ENCODE peak calls at places on chromosomes 5 and 9, in eight cellular contexts. One of them, this sample, is unnamed.

GRCh38 chr9:135478858-135479468 is 619 bp upstream of the PPP1R26 start:
- DNase-seq in activated T-cell treated with anti-CD3 and anti-CD28 coated beads for 4 hours: no peak
- DNase-seq in T-helper 9 cell: no peak
- DNase-seq in NCI-H1105: no peak
- DNase-seq in PC-3: peak
- DNase-seq in A549: peak
- DNase-seq in T-helper 1 cell: no peak
- DNase-seq in ovary: peak
- DNase-seq in this sample: no peak

GRCh38 chr5:96431376-96432244 is 1.4 kb downstream of the PCSK1 start:
- DNase-seq in activated T-cell treated with anti-CD3 and anti-CD28 coated beads for 4 hours: no peak
- DNase-seq in T-helper 9 cell: no peak
- DNase-seq in NCI-H1105: peak
- DNase-seq in PC-3: no peak
- DNase-seq in A549: no peak
- DNase-seq in T-helper 1 cell: no peak
- DNase-seq in ovary: no peak
- DNase-seq in this sample: no peak

GRCh38 chr9:86075132-86075807 is 24.1 kb downstream of the GOLM1 start:
- DNase-seq in activated T-cell treated with anti-CD3 and anti-CD28 coated beads for 4 hours: no peak
- DNase-seq in T-helper 9 cell: no peak
- DNase-seq in NCI-H1105: no peak
- DNase-seq in PC-3: no peak
- DNase-seq in A549: no peak
- DNase-seq in T-helper 1 cell: no peak
- DNase-seq in ovary: no peak
- DNase-seq in this sample: no peak

GRCh38 chr5:17248999-17249634 is 31.7 kb downstream of the BASP1 start:
- DNase-seq in activated T-cell treated with anti-CD3 and anti-CD28 coated beads for 4 hours: no peak
- DNase-seq in T-helper 9 cell: no peak
- DNase-seq in NCI-H1105: no peak
- DNase-seq in PC-3: peak
- DNase-seq in A549: peak
- DNase-seq in T-helper 1 cell: no peak
- DNase-seq in ovary: no peak
- DNase-seq in this sample: no peak

GRCh38 chr9:34650816-34651215 is 1.2 kb upstream of the IL11RA start:
- DNase-seq in activated T-cell treated with anti-CD3 and anti-CD28 coated beads for 4 hours: no peak
- DNase-seq in T-helper 9 cell: no peak
- DNase-seq in NCI-H1105: no peak
- DNase-seq in PC-3: no peak
- DNase-seq in A549: no peak
- DNase-seq in T-helper 1 cell: no peak
- DNase-seq in ovary: peak
- DNase-seq in this sample: no peak

GRCh38 chr9:70413427-70413797 is 1.0 kb downstream of the KLF9 start:
- DNase-seq in activated T-cell treated with anti-CD3 and anti-CD28 coated beads for 4 hours: no peak
- DNase-seq in T-helper 9 cell: peak
- DNase-seq in NCI-H1105: peak
- DNase-seq in PC-3: no peak
- DNase-seq in A549: no peak
- DNase-seq in T-helper 1 cell: peak
- DNase-seq in ovary: no peak
- DNase-seq in this sample: peak

GRCh38 chr5:74865799-74866652 is at the start of gene FAM169A:
- DNase-seq in activated T-cell treated with anti-CD3 and anti-CD28 coated beads for 4 hours: peak
- DNase-seq in T-helper 9 cell: peak
- DNase-seq in NCI-H1105: peak
- DNase-seq in PC-3: peak
- DNase-seq in A549: peak
- DNase-seq in T-helper 1 cell: peak
- DNase-seq in ovary: peak
- DNase-seq in this sample: peak

GRCh38 chr5:86465052-86465838 is 152.5 kb upstream of the COX7C start:
- DNase-seq in activated T-cell treated with anti-CD3 and anti-CD28 coated beads for 4 hours: no peak
- DNase-seq in T-helper 9 cell: no peak
- DNase-seq in NCI-H1105: no peak
- DNase-seq in PC-3: no peak
- DNase-seq in A549: no peak
- DNase-seq in T-helper 1 cell: no peak
- DNase-seq in ovary: no peak
- DNase-seq in this sample: no peak

GRCh38 chr9:6634441-6634840 is 11.1 kb downstream of the GLDC start:
- DNase-seq in activated T-cell treated with anti-CD3 and anti-CD28 coated beads for 4 hours: no peak
- DNase-seq in T-helper 9 cell: no peak
- DNase-seq in NCI-H1105: no peak
- DNase-seq in PC-3: no peak
- DNase-seq in A549: no peak
- DNase-seq in T-helper 1 cell: no peak
- DNase-seq in ovary: no peak
- DNase-seq in this sample: no peak

GRCh38 chr9:19999491-20000057 is 210.7 kb upstream of the SLC24A2 start:
- DNase-seq in activated T-cell treated with anti-CD3 and anti-CD28 coated beads for 4 hours: no peak
- DNase-seq in T-helper 9 cell: no peak
- DNase-seq in NCI-H1105: no peak
- DNase-seq in PC-3: peak
- DNase-seq in A549: no peak
- DNase-seq in T-helper 1 cell: no peak
- DNase-seq in ovary: no peak
- DNase-seq in this sample: no peak

GRCh38 chr5:167587768-167588167 is 703.7 kb upstream of the WWC1 start:
- DNase-seq in activated T-cell treated with anti-CD3 and anti-CD28 coated beads for 4 hours: no peak
- DNase-seq in T-helper 9 cell: no peak
- DNase-seq in NCI-H1105: no peak
- DNase-seq in PC-3: peak
- DNase-seq in A549: peak
- DNase-seq in T-helper 1 cell: no peak
- DNase-seq in ovary: no peak
- DNase-seq in this sample: no peak

GRCh38 chr5:161263186-161263585 is 283.3 kb downstream of the GABRB2 start:
- DNase-seq in activated T-cell treated with anti-CD3 and anti-CD28 coated beads for 4 hours: no peak
- DNase-seq in T-helper 9 cell: no peak
- DNase-seq in NCI-H1105: no peak
- DNase-seq in PC-3: no peak
- DNase-seq in A549: no peak
- DNase-seq in T-helper 1 cell: no peak
- DNase-seq in ovary: no peak
- DNase-seq in this sample: no peak

GRCh38 chr5:113293613-113294340 is 141.0 kb downstream of the TSSK1B start:
- DNase-seq in activated T-cell treated with anti-CD3 and anti-CD28 coated beads for 4 hours: no peak
- DNase-seq in T-helper 9 cell: no peak
- DNase-seq in NCI-H1105: no peak
- DNase-seq in PC-3: peak
- DNase-seq in A549: no peak
- DNase-seq in T-helper 1 cell: no peak
- DNase-seq in ovary: peak
- DNase-seq in this sample: no peak

GRCh38 chr5:16570121-16570815 is 46.5 kb downstream of the RETREG1 start:
- DNase-seq in activated T-cell treated with anti-CD3 and anti-CD28 coated beads for 4 hours: no peak
- DNase-seq in T-helper 9 cell: no peak
- DNase-seq in NCI-H1105: no peak
- DNase-seq in PC-3: peak
- DNase-seq in A549: no peak
- DNase-seq in T-helper 1 cell: no peak
- DNase-seq in ovary: no peak
- DNase-seq in this sample: no peak

GRCh38 chr9:127138444-127138843 is 16.0 kb upstream of the ANGPTL2 start:
- DNase-seq in activated T-cell treated with anti-CD3 and anti-CD28 coated beads for 4 hours: no peak
- DNase-seq in T-helper 9 cell: no peak
- DNase-seq in NCI-H1105: no peak
- DNase-seq in PC-3: no peak
- DNase-seq in A549: no peak
- DNase-seq in T-helper 1 cell: no peak
- DNase-seq in ovary: peak
- DNase-seq in this sample: no peak

GRCh38 chr9:122195875-122196274 is 32.9 kb downstream of the LHX6 start:
- DNase-seq in activated T-cell treated with anti-CD3 and anti-CD28 coated beads for 4 hours: no peak
- DNase-seq in T-helper 9 cell: no peak
- DNase-seq in NCI-H1105: no peak
- DNase-seq in PC-3: no peak
- DNase-seq in A549: no peak
- DNase-seq in T-helper 1 cell: no peak
- DNase-seq in ovary: no peak
- DNase-seq in this sample: no peak

GRCh38 chr9:94826044-94826443 is 99.5 kb downstream of the AOPEP start:
- DNase-seq in activated T-cell treated with anti-CD3 and anti-CD28 coated beads for 4 hours: no peak
- DNase-seq in T-helper 9 cell: no peak
- DNase-seq in NCI-H1105: no peak
- DNase-seq in PC-3: no peak
- DNase-seq in A549: no peak
- DNase-seq in T-helper 1 cell: no peak
- DNase-seq in ovary: no peak
- DNase-seq in this sample: no peak

GRCh38 chr5:172869734-172870133 is 35.7 kb downstream of the ERGIC1 start:
- DNase-seq in activated T-cell treated with anti-CD3 and anti-CD28 coated beads for 4 hours: no peak
- DNase-seq in T-helper 9 cell: no peak
- DNase-seq in NCI-H1105: no peak
- DNase-seq in PC-3: no peak
- DNase-seq in A549: no peak
- DNase-seq in T-helper 1 cell: no peak
- DNase-seq in ovary: no peak
- DNase-seq in this sample: no peak

GRCh38 chr5:96870094-96871021 is 5.9 kb upstream of the ERAP2 start:
- DNase-seq in activated T-cell treated with anti-CD3 and anti-CD28 coated beads for 4 hours: no peak
- DNase-seq in T-helper 9 cell: no peak
- DNase-seq in NCI-H1105: no peak
- DNase-seq in PC-3: peak
- DNase-seq in A549: no peak
- DNase-seq in T-helper 1 cell: no peak
- DNase-seq in ovary: no peak
- DNase-seq in this sample: no peak

GRCh38 chr5:68344447-68345111 is 129.0 kb downstream of the PIK3R1 start:
- DNase-seq in activated T-cell treated with anti-CD3 and anti-CD28 coated beads for 4 hours: no peak
- DNase-seq in T-helper 9 cell: no peak
- DNase-seq in NCI-H1105: no peak
- DNase-seq in PC-3: peak
- DNase-seq in A549: peak
- DNase-seq in T-helper 1 cell: no peak
- DNase-seq in ovary: no peak
- DNase-seq in this sample: no peak

GRCh38 chr9:30382271-30382670 is 2002.2 kb upstream of the ACO1 start:
- DNase-seq in activated T-cell treated with anti-CD3 and anti-CD28 coated beads for 4 hours: no peak
- DNase-seq in T-helper 9 cell: no peak
- DNase-seq in NCI-H1105: no peak
- DNase-seq in PC-3: no peak
- DNase-seq in A549: no peak
- DNase-seq in T-helper 1 cell: no peak
- DNase-seq in ovary: no peak
- DNase-seq in this sample: no peak

GRCh38 chr9:21872696-21873095 is 70.3 kb downstream of the MTAP start:
- DNase-seq in activated T-cell treated with anti-CD3 and anti-CD28 coated beads for 4 hours: no peak
- DNase-seq in T-helper 9 cell: no peak
- DNase-seq in NCI-H1105: no peak
- DNase-seq in PC-3: no peak
- DNase-seq in A549: no peak
- DNase-seq in T-helper 1 cell: no peak
- DNase-seq in ovary: no peak
- DNase-seq in this sample: no peak

GRCh38 chr9:84919498-84919897 is 250.0 kb downstream of the NTRK2 start:
- DNase-seq in activated T-cell treated with anti-CD3 and anti-CD28 coated beads for 4 hours: no peak
- DNase-seq in T-helper 9 cell: no peak
- DNase-seq in NCI-H1105: no peak
- DNase-seq in PC-3: no peak
- DNase-seq in A549: no peak
- DNase-seq in T-helper 1 cell: no peak
- DNase-seq in ovary: no peak
- DNase-seq in this sample: no peak

GRCh38 chr5:133783481-133783880 is 171.1 kb upstream of the FSTL4 start:
- DNase-seq in activated T-cell treated with anti-CD3 and anti-CD28 coated beads for 4 hours: no peak
- DNase-seq in T-helper 9 cell: no peak
- DNase-seq in NCI-H1105: no peak
- DNase-seq in PC-3: no peak
- DNase-seq in A549: no peak
- DNase-seq in T-helper 1 cell: no peak
- DNase-seq in ovary: no peak
- DNase-seq in this sample: no peak

GRCh38 chr5:176881816-176882565 is 17.2 kb downstream of the HK3 start:
- DNase-seq in activated T-cell treated with anti-CD3 and anti-CD28 coated beads for 4 hours: no peak
- DNase-seq in T-helper 9 cell: no peak
- DNase-seq in NCI-H1105: no peak
- DNase-seq in PC-3: no peak
- DNase-seq in A549: no peak
- DNase-seq in T-helper 1 cell: no peak
- DNase-seq in ovary: no peak
- DNase-seq in this sample: no peak

GRCh38 chr5:52810426-52810825 is 22.7 kb downstream of the ITGA1 start:
- DNase-seq in activated T-cell treated with anti-CD3 and anti-CD28 coated beads for 4 hours: no peak
- DNase-seq in T-helper 9 cell: no peak
- DNase-seq in NCI-H1105: no peak
- DNase-seq in PC-3: no peak
- DNase-seq in A549: no peak
- DNase-seq in T-helper 1 cell: no peak
- DNase-seq in ovary: no peak
- DNase-seq in this sample: no peak

GRCh38 chr5:101561018-101561417 is 657.9 kb upstream of the ST8SIA4 start:
- DNase-seq in activated T-cell treated with anti-CD3 and anti-CD28 coated beads for 4 hours: no peak
- DNase-seq in T-helper 9 cell: no peak
- DNase-seq in NCI-H1105: no peak
- DNase-seq in PC-3: peak
- DNase-seq in A549: no peak
- DNase-seq in T-helper 1 cell: no peak
- DNase-seq in ovary: no peak
- DNase-seq in this sample: no peak

GRCh38 chr9:113656771-113657670 is 193.5 kb downstream of the RGS3 start:
- DNase-seq in activated T-cell treated with anti-CD3 and anti-CD28 coated beads for 4 hours: no peak
- DNase-seq in T-helper 9 cell: no peak
- DNase-seq in NCI-H1105: no peak
- DNase-seq in PC-3: no peak
- DNase-seq in A549: no peak
- DNase-seq in T-helper 1 cell: no peak
- DNase-seq in ovary: no peak
- DNase-seq in this sample: no peak

This sample was measured in effector CD4-positive, alpha-beta T cell.